ENCODE peak calls at places on chromosomes 2 and 18, in five cellular contexts. T, W, S, X and N are unnamed samples.

GRCh38 chr2:20490300-20491181 is 43.7 kb downstream of the RHOB start:
- DNase-seq in T (no peak), W (no peak), S (peak), X (no peak), N (no peak)

GRCh38 chr18:37456873-37457272 is 108.7 kb downstream of the CELF4 start:
- DNase-seq in T (no peak), W (no peak), S (no peak), X (no peak), N (no peak)

GRCh38 chr18:74722237-74722636 is 124.6 kb downstream of the ZNF407 start:
- DNase-seq in T (no peak), W (no peak), S (no peak), X (no peak), N (no peak)

GRCh38 chr18:48838921-48839818 is 111.6 kb downstream of the SMAD7 start:
- DNase-seq in T (no peak), W (no peak), S (no peak), X (no peak), N (no peak)

GRCh38 chr18:63817441-63818051 is 42.3 kb downstream of the SERPINB7 start:
- DNase-seq in T (no peak), W (no peak), S (no peak), X (no peak), N (no peak)

GRCh38 chr2:69535739-69536374 is 98.6 kb upstream of the NFU1 start:
- DNase-seq in T (no peak), W (no peak), S (no peak), X (no peak), N (no peak)

GRCh38 chr2:55810621-55811020 is 113.0 kb downstream of the EFEMP1 start:
- DNase-seq in T (no peak), W (no peak), S (no peak), X (no peak), N (no peak)

GRCh38 chr2:9552491-9553178 is 3.0 kb downstream of the ADAM17 start:
- DNase-seq in T (no peak), W (no peak), S (no peak), X (no peak), N (no peak)

GRCh38 chr2:47295133-47295980 is 107.6 kb upstream of the MSH2 start:
- DNase-seq in T (no peak), W (no peak), S (no peak), X (no peak), N (no peak)

GRCh38 chr2:69667805-69668382 is 24.4 kb upstream of the AAK1 start:
- DNase-seq in T (no peak), W (no peak), S (no peak), X (no peak), N (no peak)

GRCh38 chr2:68320118-68320641 is 431 bp upstream of the CNRIP1 start:
- DNase-seq in T (peak), W (no peak), S (peak), X (peak), N (no peak)

GRCh38 chr2:173150963-173151362 is 75.3 kb downstream of the MAP3K20 start:
- DNase-seq in T (no peak), W (no peak), S (no peak), X (no peak), N (no peak)

GRCh38 chr18:21740474-21740723 is 193 bp upstream of the MIB1 start:
- DNase-seq in T (no peak), W (no peak), S (no peak), X (no peak), N (peak)

GRCh38 chr2:118971245-118972122 is 29.5 kb downstream of the MARCO start:
- DNase-seq in T (no peak), W (no peak), S (no peak), X (no peak), N (no peak)

GRCh38 chr18:12659904-12660605 is 2.1 kb upstream of the SPIRE1 start:
- DNase-seq in T (peak), W (no peak), S (peak), X (no peak), N (no peak)

GRCh38 chr2:219459460-219460311 is 25.0 kb downstream of the SPEG start:
- DNase-seq in T (no peak), W (no peak), S (peak), X (peak), N (no peak)

GRCh38 chr2:44100351-44100750 is 68.3 kb upstream of the PPM1B start:
- DNase-seq in T (no peak), W (no peak), S (peak), X (no peak), N (peak)

GRCh38 chr2:161207941-161208340 is 47.7 kb downstream of the TANK start:
- DNase-seq in T (no peak), W (no peak), S (no peak), X (no peak), N (no peak)

GRCh38 chr2:196959750-196960392 is 33.4 kb upstream of the PGAP1 start:
- DNase-seq in T (no peak), W (no peak), S (no peak), X (no peak), N (no peak)

GRCh38 chr2:231951452-231951851 is 10.1 kb upstream of the DIS3L2 start:
- DNase-seq in T (no peak), W (no peak), S (no peak), X (no peak), N (no peak)

GRCh38 chr18:23198217-23198845 is 63.0 kb downstream of the CABLES1 start:
- DNase-seq in T (no peak), W (no peak), S (no peak), X (no peak), N (no peak)

GRCh38 chr2:215367647-215368492 is 56.0 kb downstream of the ATIC start:
- DNase-seq in T (no peak), W (no peak), S (no peak), X (no peak), N (no peak)

GRCh38 chr2:29374823-29375222 is 259.6 kb downstream of the CLIP4 start:
- DNase-seq in T (no peak), W (no peak), S (no peak), X (no peak), N (no peak)

GRCh38 chr18:50653402-50654093 is 93.7 kb downstream of the MAPK4 start:
- DNase-seq in T (no peak), W (no peak), S (peak), X (no peak), N (no peak)

GRCh38 chr2:237873382-237873781 is 14.0 kb downstream of the RAMP1 start:
- DNase-seq in T (no peak), W (no peak), S (no peak), X (no peak), N (no peak)

GRCh38 chr18:29596959-29597358 is 1420.0 kb upstream of the CDH2 start:
- DNase-seq in T (no peak), W (no peak), S (no peak), X (no peak), N (no peak)

GRCh38 chr2:19140463-19141208 is 217.8 kb downstream of the OSR1 start:
- DNase-seq in T (no peak), W (no peak), S (no peak), X (no peak), N (no peak)

GRCh38 chr2:175207741-175208438 is 26.4 kb upstream of the ATP5MC3 start:
- DNase-seq in T (peak), W (no peak), S (no peak), X (no peak), N (no peak)

GRCh38 chr2:175251425-175252041 is 70.0 kb upstream of the ATP5MC3 start:
- DNase-seq in T (peak), W (no peak), S (no peak), X (no peak), N (no peak)

GRCh38 chr18:76932026-76932819 is 109.9 kb downstream of the ZNF236 start:
- DNase-seq in T (no peak), W (no peak), S (no peak), X (no peak), N (no peak)

GRCh38 chr2:28408764-28409599 is 16.3 kb downstream of the FOSL2 start:
- DNase-seq in T (no peak), W (no peak), S (no peak), X (no peak), N (no peak)

GRCh38 chr2:213202006-213202405 is 50.6 kb upstream of the IKZF2 start:
- DNase-seq in T (no peak), W (no peak), S (no peak), X (no peak), N (no peak)

GRCh38 chr2:27221166-27221565 is 4.0 kb downstream of the CAD start:
- DNase-seq in T (no peak), W (no peak), S (no peak), X (no peak), N (no peak)

GRCh38 chr2:20501974-20502373 is 55.1 kb downstream of the RHOB start:
- DNase-seq in T (no peak), W (no peak), S (no peak), X (no peak), N (no peak)

GRCh38 chr18:70058916-70059315 is 111.2 kb upstream of the CD226 start:
- DNase-seq in T (no peak), W (no peak), S (no peak), X (no peak), N (no peak)

GRCh38 chr2:14137643-14138042 is 494.9 kb upstream of the LRATD1 start:
- DNase-seq in T (no peak), W (no peak), S (no peak), X (peak), N (no peak)

GRCh38 chr2:195363496-195363895 is 293.5 kb upstream of the SLC39A10 start:
- DNase-seq in T (no peak), W (no peak), S (no peak), X (no peak), N (no peak)